ENCODE peak calls at places on chromosome 2, in six cellular contexts. One of them, this sample, is unnamed.

GRCh38 chr2:20198001-20198400 is 26.9 kb downstream of the SDC1 start:
- DNase-seq in left colon: peak; percentile 96
- DNase-seq in effector CD8-positive, alpha-beta T cell: no peak
- DNase-seq in WTC11: no peak
- DNase-seq in SJSA1: no peak
- DNase-seq in lower lobe of right lung: peak; percentile 91
- DNase-seq in this sample: peak; percentile 88

GRCh38 chr2:24820598-24821432 is 27.6 kb downstream of the CENPO start:
- DNase-seq in left colon: no peak
- DNase-seq in effector CD8-positive, alpha-beta T cell: no peak
- DNase-seq in WTC11: no peak
- DNase-seq in SJSA1: no peak
- DNase-seq in lower lobe of right lung: no peak
- DNase-seq in this sample: no peak

GRCh38 chr2:223075301-223076270 is 23.6 kb downstream of the KCNE4 start:
- DNase-seq in left colon: no peak
- DNase-seq in effector CD8-positive, alpha-beta T cell: no peak
- DNase-seq in WTC11: no peak
- DNase-seq in SJSA1: peak; percentile 52
- DNase-seq in lower lobe of right lung: no peak
- DNase-seq in this sample: no peak

GRCh38 chr2:216692636-216693413 is 2.5 kb downstream of the IGFBP5 start:
- DNase-seq in left colon: peak; percentile 76
- DNase-seq in effector CD8-positive, alpha-beta T cell: peak; percentile 65
- DNase-seq in WTC11: peak; percentile 84
- DNase-seq in SJSA1: peak; percentile 35
- DNase-seq in lower lobe of right lung: peak; percentile 74
- DNase-seq in this sample: no peak

GRCh38 chr2:226478121-226478809 is 321.4 kb downstream of the IRS1 start:
- DNase-seq in left colon: peak; percentile 28
- DNase-seq in effector CD8-positive, alpha-beta T cell: no peak
- DNase-seq in WTC11: no peak
- DNase-seq in SJSA1: peak; percentile 98
- DNase-seq in lower lobe of right lung: no peak
- DNase-seq in this sample: no peak

GRCh38 chr2:176188218-176188968 is at the start of gene HOXD1:
- DNase-seq in left colon: peak; percentile 75
- DNase-seq in effector CD8-positive, alpha-beta T cell: no peak
- DNase-seq in WTC11: peak; percentile 70
- DNase-seq in SJSA1: peak; percentile 49
- DNase-seq in lower lobe of right lung: peak; percentile 78
- DNase-seq in this sample: peak; percentile 84

GRCh38 chr2:174931724-174932123 is 73.5 kb downstream of the CHN1 start:
- DNase-seq in left colon: no peak
- DNase-seq in effector CD8-positive, alpha-beta T cell: no peak
- DNase-seq in WTC11: no peak
- DNase-seq in SJSA1: no peak
- DNase-seq in lower lobe of right lung: no peak
- DNase-seq in this sample: no peak

GRCh38 chr2:7788736-7789135 is 871.5 kb downstream of the RNF144A start:
- DNase-seq in left colon: no peak
- DNase-seq in effector CD8-positive, alpha-beta T cell: no peak
- DNase-seq in WTC11: no peak
- DNase-seq in SJSA1: no peak
- DNase-seq in lower lobe of right lung: no peak
- DNase-seq in this sample: no peak

GRCh38 chr2:60552096-60552850 is 1.2 kb downstream of the BCL11A start:
- DNase-seq in left colon: no peak
- DNase-seq in effector CD8-positive, alpha-beta T cell: no peak
- DNase-seq in WTC11: peak; percentile 54
- DNase-seq in SJSA1: peak; percentile 9
- DNase-seq in lower lobe of right lung: no peak
- DNase-seq in this sample: peak; percentile 64

GRCh38 chr2:213021971-213022899 is 129.2 kb downstream of the IKZF2 start:
- DNase-seq in left colon: no peak
- DNase-seq in effector CD8-positive, alpha-beta T cell: no peak
- DNase-seq in WTC11: no peak
- DNase-seq in SJSA1: peak; percentile 47
- DNase-seq in lower lobe of right lung: no peak
- DNase-seq in this sample: no peak

GRCh38 chr2:84314250-84314649 is 144.8 kb downstream of the SUCLG1 start:
- DNase-seq in left colon: no peak
- DNase-seq in effector CD8-positive, alpha-beta T cell: no peak
- DNase-seq in WTC11: no peak
- DNase-seq in SJSA1: no peak
- DNase-seq in lower lobe of right lung: no peak
- DNase-seq in this sample: no peak

GRCh38 chr2:111117666-111118454 is 2.9 kb upstream of the BCL2L11 start:
- DNase-seq in left colon: peak; percentile 47
- DNase-seq in effector CD8-positive, alpha-beta T cell: no peak
- DNase-seq in WTC11: peak; percentile 23
- DNase-seq in SJSA1: peak; percentile 79
- DNase-seq in lower lobe of right lung: peak; percentile 51
- DNase-seq in this sample: peak; percentile 74

GRCh38 chr2:231334981-231335380 is 60.5 kb upstream of the B3GNT7 start:
- DNase-seq in left colon: no peak
- DNase-seq in effector CD8-positive, alpha-beta T cell: no peak
- DNase-seq in WTC11: no peak
- DNase-seq in SJSA1: no peak
- DNase-seq in lower lobe of right lung: no peak
- DNase-seq in this sample: no peak

GRCh38 chr2:75133621-75134020 is 65.7 kb downstream of the TACR1 start:
- DNase-seq in left colon: no peak
- DNase-seq in effector CD8-positive, alpha-beta T cell: no peak
- DNase-seq in WTC11: no peak
- DNase-seq in SJSA1: no peak
- DNase-seq in lower lobe of right lung: no peak
- DNase-seq in this sample: no peak

GRCh38 chr2:155675920-155676319 is 656.6 kb downstream of the NR4A2 start:
- DNase-seq in left colon: no peak
- DNase-seq in effector CD8-positive, alpha-beta T cell: no peak
- DNase-seq in WTC11: no peak
- DNase-seq in SJSA1: no peak
- DNase-seq in lower lobe of right lung: no peak
- DNase-seq in this sample: no peak

GRCh38 chr2:81495556-81495955 is 1191.0 kb upstream of the LRRTM1 start:
- DNase-seq in left colon: no peak
- DNase-seq in effector CD8-positive, alpha-beta T cell: no peak
- DNase-seq in WTC11: no peak
- DNase-seq in SJSA1: no peak
- DNase-seq in lower lobe of right lung: no peak
- DNase-seq in this sample: no peak

GRCh38 chr2:173881466-173881865 is 83.7 kb downstream of the SP3 start:
- DNase-seq in left colon: no peak
- DNase-seq in effector CD8-positive, alpha-beta T cell: no peak
- DNase-seq in WTC11: no peak
- DNase-seq in SJSA1: no peak
- DNase-seq in lower lobe of right lung: no peak
- DNase-seq in this sample: no peak

GRCh38 chr2:128746356-128746755 is 427.7 kb upstream of the HS6ST1 start:
- DNase-seq in left colon: no peak
- DNase-seq in effector CD8-positive, alpha-beta T cell: no peak
- DNase-seq in WTC11: no peak
- DNase-seq in SJSA1: peak; percentile 24
- DNase-seq in lower lobe of right lung: no peak
- DNase-seq in this sample: no peak

This sample was measured in mucosa of descending colon.